ENCODE peak calls at places on chromosomes 12 and 14, in nine cellular contexts. J is glomerular endothelial cell; G is activated naive CD4-positive, alpha-beta T cell treated with anti-CD3 and anti-CD28 coated beads for 36 hours; S is small intestine; C is HS-27A; F is stimulated activated CD4-positive, alpha-beta T cell treated with anti-CD3 and anti-CD28 coated beads, Interleukin-1b, Interleukin-23, amount 100 ng/mL, for 4 hours; E is right cardiac atrium; H is GM12892; D is activated CD8-positive, alpha-beta T cell treated with anti-CD3 and anti-CD28 coated beads for 36 hours. B is an unnamed sample.

GRCh38 chr12:49489720-49490119 is 49.1 kb upstream of the KCNH3 start:
- DNase-seq in J (peak), G (no peak), S (no peak), C (no peak), F (no peak), E (no peak), H (no peak), D (no peak), B (no peak)

GRCh38 chr14:102971314-102971713 is 48.9 kb downstream of the AMN start:
- DNase-seq in J (no peak), G (no peak), S (no peak), C (no peak), F (no peak), E (no peak), H (no peak), D (no peak), B (no peak)

GRCh38 chr14:59281613-59282012 is 93.1 kb downstream of the DAAM1 start:
- DNase-seq in J (no peak), G (no peak), S (no peak), C (no peak), F (no peak), E (no peak), H (no peak), D (no peak), B (no peak)

GRCh38 chr12:52300796-52301691 is 9.7 kb upstream of the KRT81 start:
- DNase-seq in J (no peak), G (no peak), S (no peak), C (no peak), F (no peak), E (no peak), H (no peak), D (no peak), B (peak)

GRCh38 chr12:71854594-71854993 is 15.0 kb downstream of the TBC1D15 start:
- DNase-seq in J (no peak), G (no peak), S (no peak), C (no peak), F (no peak), E (no peak), H (no peak), D (no peak), B (no peak)

GRCh38 chr14:102933618-102934231 is 11.3 kb downstream of the AMN start:
- DNase-seq in J (no peak), G (no peak), S (no peak), C (no peak), F (no peak), E (peak), H (no peak), D (no peak), B (no peak)

GRCh38 chr12:41619705-41620104 is 431.6 kb downstream of the PDZRN4 start:
- DNase-seq in J (no peak), G (no peak), S (no peak), C (no peak), F (no peak), E (no peak), H (no peak), D (no peak), B (no peak)

GRCh38 chr14:104509673-104510072 is 69.9 kb upstream of the C14orf180 start:
- DNase-seq in J (no peak), G (no peak), S (no peak), C (no peak), F (no peak), E (no peak), H (no peak), D (no peak), B (no peak)

GRCh38 chr12:115813256-115813655 is 464.2 kb downstream of the MED13L start:
- DNase-seq in J (no peak), G (no peak), S (peak), C (no peak), F (no peak), E (no peak), H (no peak), D (no peak), B (no peak)

B was measured in dermis microvascular lymphatic vessel endothelial cell.